ENCODE peak calls at places on chromosomes 16 and 17, in six cellular contexts. K, C, D, Q, M and H are unnamed samples.

GRCh38 chr16:69327585-69328310 is 2.6 kb downstream of the PDF start:
- DNase-seq in Q (no peak), D (peak), M (no peak), K (no peak), C (no peak), H (no peak)

GRCh38 chr17:16986391-16986790 is 14.5 kb upstream of the TNFRSF13B start:
- DNase-seq in M (no peak), C (peak), K (no peak), Q (no peak), D (no peak), H (no peak)

GRCh38 chr17:15381707-15382106 is 40.3 kb upstream of the TEKT3 start:
- DNase-seq in Q (no peak), M (peak), K (no peak), C (peak), D (no peak), H (no peak)

GRCh38 chr16:77171750-77172635 is 19.0 kb upstream of the MON1B start:
- DNase-seq in M (peak), C (peak), D (no peak), K (no peak), Q (peak), H (no peak)

GRCh38 chr16:52547834-52548215 is 882 bp upstream of the TOX3 start:
- DNase-seq in C (no peak), M (no peak), Q (no peak), K (no peak), D (no peak), H (no peak)

GRCh38 chr17:41773731-41774193 is 12.7 kb downstream of the JUP start:
- DNase-seq in M (peak), C (no peak), Q (no peak), K (no peak), D (no peak), H (no peak)

GRCh38 chr16:2335286-2335895 is 5.1 kb downstream of the ABCA3 start:
- DNase-seq in K (no peak), Q (no peak), D (no peak), C (no peak), M (no peak), H (no peak)

GRCh38 chr16:52993179-52993578 is 59.5 kb downstream of the CHD9NB start:
- DNase-seq in M (no peak), K (no peak), C (no peak), Q (no peak), D (no peak), H (no peak)

GRCh38 chr16:29994613-29995329 is 646 bp downstream of the HIRIP3 start:
- DNase-seq in Q (no peak), K (no peak), D (no peak), M (peak), C (peak), H (no peak)

GRCh38 chr16:86074651-86075487 is 175.9 kb downstream of the IRF8 start:
- DNase-seq in D (peak), K (no peak), Q (no peak), M (peak), C (no peak), H (no peak)

GRCh38 chr16:74290356-74290755 is 6.3 kb upstream of the PSMD7 start:
- DNase-seq in M (no peak), D (no peak), C (no peak), K (no peak), Q (no peak), H (no peak)

GRCh38 chr16:75606507-75606906 is 16.6 kb downstream of the ADAT1 start:
- DNase-seq in Q (no peak), M (no peak), K (no peak), D (no peak), C (no peak), H (no peak)

GRCh38 chr17:21129023-21129681 is 2.4 kb downstream of the DHRS7B start:
- DNase-seq in M (no peak), D (peak), K (no peak), Q (no peak), C (peak), H (no peak)

GRCh38 chr16:81521141-81521626 is 76.6 kb downstream of the CMIP start:
- DNase-seq in D (no peak), Q (no peak), K (no peak), M (no peak), C (no peak), H (no peak)

GRCh38 chr17:10050597-10051101 is 145.6 kb upstream of the RCVRN start:
- DNase-seq in K (no peak), D (peak), M (no peak), Q (no peak), C (no peak), H (no peak)

GRCh38 chr17:39794249-39794970 is 56.7 kb downstream of the GRB7 start:
- DNase-seq in K (no peak), D (no peak), C (no peak), Q (no peak), M (no peak), H (no peak)

GRCh38 chr16:69181-69580 is 3.2 kb downstream of the RHBDF1 start:
- DNase-seq in K (no peak), D (no peak), M (no peak), C (no peak), Q (no peak), H (no peak)

GRCh38 chr16:8878523-8878911 is 3.6 kb upstream of the LITAFD start:
- DNase-seq in M (peak), C (peak), D (no peak), K (no peak), Q (no peak), H (no peak)

GRCh38 chr16:53080345-53081031 is 25.7 kb downstream of the CHD9 start:
- DNase-seq in C (peak), Q (no peak), D (peak), M (peak), K (no peak), H (no peak)

GRCh38 chr16:68093816-68094613 is 8.8 kb downstream of the NFATC3 start:
- DNase-seq in K (no peak), D (no peak), M (peak), C (peak), Q (no peak), H (no peak)

GRCh38 chr16:25035494-25036405 is 20.6 kb upstream of the ARHGAP17 start:
- DNase-seq in M (no peak), K (no peak), D (no peak), C (peak), Q (no peak), H (no peak)

GRCh38 chr17:46191332-46192210 is 1.7 kb downstream of the KANSL1 start:
- DNase-seq in M (peak), D (no peak), K (no peak), C (peak), Q (no peak), H (no peak)

GRCh38 chr17:52678211-52678610 is 519.7 kb upstream of the CA10 start:
- DNase-seq in C (no peak), K (no peak), D (no peak), Q (no peak), M (no peak), H (no peak)

GRCh38 chr17:753407-753806 is 1.3 kb upstream of the GEMIN4 start:
- DNase-seq in M (no peak), C (no peak), Q (no peak), D (no peak), K (no peak), H (no peak)

GRCh38 chr17:28904800-28905199 is 1.9 kb upstream of the DHRS13 start:
- DNase-seq in K (no peak), M (no peak), C (no peak), D (no peak), Q (no peak), H (no peak)

GRCh38 chr17:4591529-4591928 is 7.2 kb downstream of the SMTNL2 start:
- DNase-seq in Q (no peak), K (no peak), M (peak), D (no peak), C (peak), H (no peak)

GRCh38 chr17:50565559-50566350 is 5.2 kb downstream of the CACNA1G start:
- DNase-seq in C (no peak), K (no peak), Q (no peak), D (no peak), M (no peak), H (no peak)

GRCh38 chr17:13522749-13523148 is 79.0 kb downstream of the HS3ST3A1 start:
- DNase-seq in K (no peak), D (no peak), Q (no peak), M (no peak), C (no peak), H (no peak)

GRCh38 chr16:87412996-87413421 is 20.9 kb downstream of the MAP1LC3B start:
- DNase-seq in M (no peak), D (no peak), Q (no peak), K (no peak), C (no peak), H (no peak)

GRCh38 chr16:55056585-55057520 is 126.2 kb downstream of the IRX5 start:
- DNase-seq in D (no peak), K (no peak), Q (no peak), C (no peak), M (no peak), H (no peak)

GRCh38 chr17:4610656-4611055 is 26.3 kb downstream of the SMTNL2 start:
- DNase-seq in K (no peak), D (no peak), C (no peak), Q (no peak), M (no peak), H (no peak)

GRCh38 chr17:76528156-76528527 is 9.4 kb downstream of the CYGB start:
- DNase-seq in K (no peak), M (no peak), Q (no peak), D (no peak), C (peak), H (no peak)

GRCh38 chr17:1078062-1078711 is 81.3 kb downstream of the TIMM22 start:
- DNase-seq in C (no peak), D (no peak), Q (no peak), K (no peak), M (no peak), H (no peak)

GRCh38 chr17:57699751-57700186 is 45.3 kb downstream of the CCDC182 start:
- DNase-seq in C (no peak), Q (no peak), K (no peak), D (no peak), M (no peak), H (no peak)
- H3K4me3 ChIP-seq in C (no peak), Q (no peak), K (no peak), D (no peak), M (no peak), H (no peak)

DNA sequence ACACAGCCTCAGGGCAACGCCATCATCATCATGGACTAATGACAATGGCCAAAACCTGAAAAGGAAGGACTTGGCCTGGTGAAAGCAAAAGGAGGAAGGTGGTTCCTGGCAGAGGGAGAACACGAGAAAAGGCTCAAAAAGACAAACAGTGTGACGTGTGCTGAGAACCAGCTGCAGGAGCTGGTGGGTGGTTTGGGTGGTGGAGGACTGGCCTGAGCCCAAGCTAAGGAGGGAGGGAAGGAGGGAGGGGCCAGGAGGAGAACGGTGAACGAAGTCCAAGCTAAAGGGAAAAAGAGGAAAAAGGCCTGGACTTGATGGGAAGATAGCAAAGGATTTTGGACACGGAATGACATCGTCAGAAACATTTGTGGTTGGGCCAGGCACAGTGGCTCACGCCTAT is 85.0 kb downstream of the SLC39A11 start:
- DNase-seq in Q (no peak), M (no peak), K (no peak), C (no peak), D (no peak), H (no peak)
- H3K27ac ChIP-seq in Q (no peak), M (no peak), K (no peak), C (no peak), D (peak), H (no peak)

GRCh38 chr17:27475070-27475673 is 18.9 kb downstream of the KSR1 start:
- DNase-seq in K (no peak), M (peak), D (no peak), C (no peak), Q (no peak), H (no peak)

GRCh38 chr17:27473190-27473747 is 17.0 kb downstream of the KSR1 start:
- DNase-seq in D (no peak), M (no peak), Q (no peak), C (no peak), K (no peak), H (no peak)

GRCh38 chr17:27471321-27472269 is 15.3 kb downstream of the KSR1 start:
- DNase-seq in Q (peak), D (no peak), C (no peak), K (no peak), M (peak), H (no peak)

GRCh38 chr17:27475981-27476895 is 20.0 kb downstream of the KSR1 start:
- DNase-seq in D (no peak), K (no peak), Q (no peak), M (no peak), C (no peak), H (no peak)

GRCh38 chr17:27473748-27474609 is 17.7 kb downstream of the KSR1 start:
- DNase-seq in D (no peak), Q (no peak), M (no peak), C (no peak), K (no peak), H (no peak)
- H3K4me3 ChIP-seq in D (no peak), Q (no peak), M (no peak), C (no peak), K (no peak), H (no peak)

GRCh38 chr16:84504420-84505248 is at the start of gene MEAK7:
- DNase-seq in D (peak), M (peak), C (peak), Q (peak), K (peak), H (peak)
- H3K27ac ChIP-seq in D (peak), M (peak), C (peak), Q (peak), K (peak), H (peak)

DNA sequence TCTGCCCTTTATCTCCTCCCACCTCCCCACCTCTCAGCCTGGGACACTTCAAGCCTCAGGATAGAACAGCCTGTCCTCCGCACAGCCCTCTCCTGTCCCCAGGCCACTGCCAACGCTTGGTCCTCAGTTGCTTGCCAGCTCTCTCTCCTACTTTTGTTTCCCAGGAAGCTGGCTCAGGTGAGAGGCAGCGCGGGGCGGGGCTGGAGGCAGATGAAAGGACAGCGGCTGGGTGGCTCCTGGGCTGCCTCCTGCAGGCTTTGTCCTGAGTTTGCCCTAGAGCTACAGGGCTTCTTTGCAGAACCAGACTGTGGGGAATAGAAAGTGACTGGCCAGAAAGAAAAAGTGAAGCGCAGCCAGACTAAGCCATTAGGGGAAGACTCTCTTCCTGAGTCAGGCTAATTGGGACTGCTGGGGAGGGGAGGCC is 48.2 kb upstream of the CDC42EP4 start:
- DNase-seq in K (no peak), Q (peak), D (no peak), M (peak), C (peak), H (no peak)
- H3K4me3 ChIP-seq in K (no peak), Q (peak), D (no peak), M (no peak), C (no peak), H (no peak)

DNA sequence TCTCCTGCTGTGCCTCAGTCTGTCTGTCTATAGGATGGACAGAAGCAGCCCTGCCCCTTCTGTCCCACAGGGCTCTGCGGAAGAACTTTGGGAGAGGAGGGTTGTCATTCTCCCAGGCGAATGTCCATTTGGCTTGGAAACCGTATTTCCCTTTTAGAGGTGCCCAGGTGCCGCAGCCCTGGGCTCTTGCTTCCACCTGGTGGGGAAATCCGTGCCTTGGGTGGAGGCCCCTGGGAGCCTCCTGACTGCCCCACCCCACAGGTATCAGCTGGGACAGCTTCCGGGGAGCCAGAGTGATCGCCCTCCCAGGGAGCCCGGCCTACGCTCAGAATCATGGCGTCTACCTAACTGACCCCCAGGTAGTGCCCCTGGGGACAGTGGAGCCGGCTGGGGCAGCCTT is 12.7 kb downstream of the FCSK start:
- DNase-seq in K (no peak), M (no peak), Q (no peak), D (no peak), C (no peak), H (no peak)
- H3K27ac ChIP-seq in K (no peak), M (no peak), Q (no peak), D (no peak), C (no peak), H (no peak)

DNA sequence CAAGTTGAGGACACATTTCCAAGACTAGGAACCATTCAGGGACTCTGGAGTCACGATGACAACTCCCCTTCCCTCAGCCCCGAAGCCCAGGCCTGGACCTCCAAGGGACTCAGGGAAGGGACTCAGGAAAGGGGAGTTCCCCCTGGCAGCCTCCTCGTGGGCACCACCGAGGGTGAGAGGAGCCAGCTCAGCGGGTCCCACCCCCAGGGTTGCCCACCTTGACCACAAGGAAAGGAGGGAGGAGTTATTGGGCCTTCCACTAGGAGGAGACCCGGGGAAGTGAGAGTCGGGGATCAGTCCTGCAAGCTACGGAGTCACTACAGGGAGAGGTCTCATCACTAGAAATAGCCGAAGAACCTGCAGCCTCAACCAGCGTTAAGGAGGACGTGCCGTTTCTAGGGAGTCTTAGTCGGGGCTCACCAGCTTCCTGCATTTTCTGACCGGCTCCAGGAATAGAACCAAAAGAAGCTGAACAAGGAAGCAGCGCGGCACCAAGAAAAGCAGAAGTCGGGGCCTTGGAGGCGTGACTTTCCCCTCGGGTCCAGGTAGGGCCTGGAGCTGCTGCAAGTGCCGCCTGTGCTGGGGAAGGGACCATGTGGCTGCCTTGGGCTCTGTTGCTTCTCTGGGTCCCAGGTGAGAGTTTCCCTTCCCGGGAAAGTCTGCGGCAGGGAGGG is at the start of gene CD300A:
- DNase-seq in C (no peak), D (no peak), M (no peak), K (no peak), Q (no peak), H (no peak)
- H3K4me3 ChIP-seq in C (no peak), D (peak), M (no peak), K (peak), Q (no peak), H (peak)